ENCODE peak calls at places on chromosomes 2 and 18, in seven cellular contexts. N, O, H, S, D, U and F are unnamed samples. For H3K9me3 and H3K4me1, the result is how much of the 10 kb centered on the place peaks cover.

GRCh38 chr2:145744541-145745386 is 1224.8 kb upstream of the ZEB2 start:
- DNase-seq in O (no peak), S (no peak), H (no peak), D (peak), N (no peak), U (no peak), F (no peak)

GRCh38 chr2:172427256-172427989 is at the start of gene ITGA6:
- DNase-seq in S (peak), N (no peak), U (no peak), H (peak), O (peak), D (peak), F (peak)

GRCh38 chr2:26807788-26808460 is 22.1 kb downstream of the CENPA start:
- DNase-seq in S (peak), H (no peak), D (no peak), N (no peak), O (no peak), U (no peak), F (no peak)

GRCh38 chr18:7202119-7202680 is 28.7 kb upstream of the LRRC30 start:
- DNase-seq in D (no peak), H (no peak), N (no peak), U (no peak), S (peak), O (no peak), F (no peak)

GRCh38 chr2:204967199-204967995 is 422.1 kb downstream of the PARD3B start:
- DNase-seq in O (no peak), D (no peak), U (no peak), N (no peak), S (peak), H (no peak), F (no peak)

GRCh38 chr2:236536727-236537398 is 32.8 kb upstream of the ACKR3 start:
- DNase-seq in H (no peak), O (no peak), N (peak), S (no peak), U (no peak), D (no peak), F (no peak)

GRCh38 chr2:102041351-102041750 is 49.6 kb downstream of the IL1R2 start:
- DNase-seq in N (no peak), H (no peak), U (no peak), D (no peak), S (no peak), O (peak), F (no peak)

GRCh38 chr2:96815326-96816126 is 542 bp upstream of the CNNM3 start:
- DNase-seq in H (no peak), N (no peak), S (peak), O (peak), U (no peak), D (peak), F (no peak)

GRCh38 chr2:85926526-85926925 is 37.7 kb upstream of the ST3GAL5 start:
- DNase-seq in D (no peak), H (no peak), U (no peak), S (no peak), N (no peak), O (no peak), F (no peak)

GRCh38 chr2:238255636-238256035 is 15.8 kb upstream of the HES6 start:
- DNase-seq in O (no peak), H (no peak), S (no peak), D (no peak), U (no peak), N (no peak), F (no peak)

GRCh38 chr2:67240507-67240906 is 156.6 kb upstream of the ETAA1 start:
- DNase-seq in O (no peak), S (no peak), N (no peak), D (peak), H (no peak), U (no peak), F (no peak)

GRCh38 chr18:68428026-68428425 is 286.9 kb downstream of the TMX3 start:
- DNase-seq in U (no peak), D (no peak), O (no peak), S (no peak), H (no peak), N (no peak), F (no peak)

GRCh38 chr18:48100712-48101165 is 170.3 kb upstream of the SMAD2 start:
- DNase-seq in H (no peak), O (no peak), N (no peak), D (no peak), U (peak), S (peak), F (peak)

GRCh38 chr2:129092871-129093385 is 774.3 kb upstream of the HS6ST1 start:
- DNase-seq in O (no peak), H (no peak), S (no peak), N (no peak), U (no peak), D (no peak), F (no peak)

GRCh38 chr18:49017813-49018552 is 67.2 kb upstream of the SMAD7 start:
- DNase-seq in O (no peak), N (no peak), D (no peak), U (no peak), S (peak), H (no peak), F (no peak)

GRCh38 chr18:48672671-48673340 is 134.0 kb downstream of the CTIF start:
- DNase-seq in O (no peak), H (no peak), U (no peak), S (no peak), N (no peak), D (no peak), F (no peak)

GRCh38 chr18:5527603-5528002 is 16.2 kb downstream of the EPB41L3 start:
- DNase-seq in S (no peak), N (no peak), D (no peak), H (no peak), O (no peak), U (no peak), F (no peak)

GRCh38 chr2:189836644-189837043 is 52.4 kb downstream of the PMS1 start:
- DNase-seq in N (no peak), O (no peak), H (no peak), U (no peak), S (no peak), D (no peak), F (no peak)

GRCh38 chr18:59783138-59783537 is 85.9 kb upstream of the CCBE1 start:
- DNase-seq in O (peak), U (no peak), H (peak), S (peak), N (peak), D (peak), F (peak)

GRCh38 chr2:79892123-79892522 is 379.3 kb downstream of the CTNNA2 start:
- DNase-seq in O (no peak), S (no peak), H (no peak), U (no peak), N (no peak), D (no peak), F (no peak)

GRCh38 chr2:112623913-112624777 is 21.6 kb upstream of the SLC20A1 start:
- DNase-seq in O (no peak), D (peak), U (no peak), S (no peak), H (peak), N (no peak), F (no peak)

GRCh38 chr18:12855886-12856285 is 28.2 kb downstream of the PTPN2 start:
- DNase-seq in S (no peak), O (no peak), N (no peak), D (no peak), H (no peak), U (no peak), F (no peak)

GRCh38 chr2:23513881-23514793 is 129.2 kb downstream of the KLHL29 start:
- DNase-seq in O (no peak), H (no peak), S (no peak), U (no peak), N (no peak), D (no peak), F (no peak)

GRCh38 chr2:112140899-112141622 is 2.9 kb downstream of the FBLN7 start:
- DNase-seq in D (no peak), H (no peak), O (no peak), N (no peak), U (no peak), S (no peak), F (no peak)

GRCh38 chr2:102442967-102443828 is 20.2 kb downstream of the IL18RAP start:
- DNase-seq in S (no peak), U (no peak), H (peak), D (peak), N (no peak), O (peak), F (peak)

GRCh38 chr18:48274301-48274700 is 134.9 kb downstream of the ZBTB7C start:
- DNase-seq in S (no peak), O (no peak), H (no peak), U (no peak), D (no peak), N (no peak), F (no peak)

GRCh38 chr2:128834203-128834602 is 515.5 kb upstream of the HS6ST1 start:
- DNase-seq in S (no peak), H (no peak), D (no peak), U (no peak), O (no peak), N (no peak), F (no peak)

GRCh38 chr2:181165199-181165868 is 184.9 kb downstream of the UBE2E3 start:
- DNase-seq in N (no peak), D (no peak), O (no peak), U (no peak), H (no peak), S (no peak), F (no peak)

GRCh38 chr2:168348076-168348475 is 100.7 kb upstream of the STK39 start:
- DNase-seq in S (peak), O (peak), H (peak), N (no peak), D (peak), U (no peak), F (no peak)

GRCh38 chr2:227606476-227606875 is 7.8 kb downstream of the SCYGR2 start:
- DNase-seq in D (no peak), H (no peak), O (no peak), S (no peak), U (no peak), N (no peak), F (no peak)

GRCh38 chr2:105403785-105404698 is 5.2 kb upstream of the FHL2 start:
- DNase-seq in N (no peak), S (no peak), D (peak), U (no peak), H (peak), O (no peak), F (no peak)

DNA sequence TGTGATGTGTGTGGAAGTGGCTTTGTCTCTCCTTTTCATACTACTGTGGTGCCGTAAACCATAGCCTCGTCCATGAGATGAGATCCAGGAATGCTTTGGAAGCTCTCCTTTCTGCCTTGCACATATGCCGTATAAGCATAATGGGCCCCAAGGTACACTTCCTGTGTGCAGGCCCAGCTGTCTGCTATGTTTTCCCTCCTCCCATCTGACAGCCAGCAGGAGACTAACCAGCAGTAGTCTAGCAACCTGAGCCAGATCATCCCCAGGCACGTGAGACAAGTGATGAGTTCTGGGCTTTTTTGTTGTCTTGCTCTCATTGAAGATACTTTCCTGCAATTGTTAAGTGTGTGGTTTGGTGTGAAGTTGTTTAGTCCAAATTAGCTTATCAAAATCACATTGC is 555.5 kb upstream of the LRRTM4 start:
- DNase-seq in N (no peak), D (no peak), U (no peak), S (peak), H (no peak), O (no peak), F (no peak)
- TF ChIP-seq YY1 in N (no peak), D (no peak), U (no peak), S (no peak), H (no peak), O (no peak), F (no peak)

DNA sequence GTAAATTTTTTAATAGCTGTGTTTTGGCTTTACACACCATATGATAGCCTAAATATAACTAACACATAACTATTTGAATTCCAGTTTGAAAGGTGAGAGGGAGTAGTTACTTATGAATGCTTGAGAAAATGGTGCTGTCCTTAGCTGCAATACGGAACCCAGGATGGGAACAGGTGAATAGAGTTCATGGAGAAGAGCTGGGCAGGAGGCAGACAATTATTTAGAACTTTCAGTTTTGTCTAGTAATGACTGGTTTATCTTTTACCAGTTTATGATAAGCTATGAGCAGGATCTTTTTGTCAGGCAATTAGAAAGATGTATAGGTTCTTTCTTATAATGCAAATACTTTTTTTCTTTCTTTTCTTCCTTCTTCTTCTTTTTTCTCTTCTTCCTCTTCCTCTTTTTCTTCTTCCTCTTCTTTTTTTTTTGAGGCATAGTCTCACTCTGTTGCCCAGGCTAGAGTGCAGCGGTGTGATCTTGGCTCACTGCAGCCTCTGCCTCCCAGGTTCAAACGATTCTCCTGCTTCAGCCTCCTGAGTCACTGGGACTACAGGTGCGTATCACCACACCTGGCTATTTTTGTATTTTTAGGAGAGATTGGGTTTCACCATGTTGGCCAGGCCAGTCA is 25.9 kb downstream of the UBR3 start:
- DNase-seq in U (no peak), N (no peak), O (no peak), S (no peak), D (no peak), H (no peak), F (no peak)
- H3K9me3 ChIP-seq in U (under half), N (under half), O (under half), S (under half), D (under half), H (under half), F (under half)

GRCh38 chr2:42050350-42051167 is 2.7 kb downstream of the PKDCC start:
- DNase-seq in O (no peak), H (no peak), U (no peak), D (no peak), N (no peak), S (no peak), F (no peak)
- H3K4me1 ChIP-seq in O (half or more), H (under half), U (under half), D (under half), N (under half), S (half or more), F (under half)

DNA sequence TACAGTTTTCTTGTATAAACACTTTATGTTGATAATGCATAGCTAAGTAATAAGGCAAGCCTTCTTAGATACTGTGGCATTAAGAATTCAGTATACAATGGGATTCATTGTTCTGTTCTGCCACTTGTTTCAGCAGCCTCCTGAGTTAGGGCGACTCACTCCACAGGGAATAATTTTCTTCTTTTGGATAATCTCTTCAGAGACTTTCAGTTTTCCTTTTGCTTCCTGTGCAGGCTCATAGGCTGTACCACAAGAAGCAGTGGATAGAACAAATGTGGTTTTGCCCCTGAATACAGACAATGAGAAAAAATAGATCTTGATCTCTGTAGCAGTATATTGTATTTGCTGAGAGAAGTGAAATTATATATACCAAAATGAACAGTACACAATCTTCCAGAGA is 298.0 kb downstream of the ZNF407 start:
- DNase-seq in O (peak), U (no peak), N (no peak), D (no peak), S (no peak), H (peak), F (no peak)
- TF ChIP-seq YY1 in O (no peak), U (no peak), N (no peak), D (no peak), S (no peak), H (no peak), F (no peak)

GRCh38 chr18:71431689-71432088 is 1112.5 kb downstream of the CBLN2 start:
- DNase-seq in D (no peak), S (no peak), N (no peak), O (no peak), H (no peak), U (no peak), F (no peak)
- H3K9me3 ChIP-seq in D (under half), S (under half), N (under half), O (under half), H (under half), U (half or more), F (under half)

DNA sequence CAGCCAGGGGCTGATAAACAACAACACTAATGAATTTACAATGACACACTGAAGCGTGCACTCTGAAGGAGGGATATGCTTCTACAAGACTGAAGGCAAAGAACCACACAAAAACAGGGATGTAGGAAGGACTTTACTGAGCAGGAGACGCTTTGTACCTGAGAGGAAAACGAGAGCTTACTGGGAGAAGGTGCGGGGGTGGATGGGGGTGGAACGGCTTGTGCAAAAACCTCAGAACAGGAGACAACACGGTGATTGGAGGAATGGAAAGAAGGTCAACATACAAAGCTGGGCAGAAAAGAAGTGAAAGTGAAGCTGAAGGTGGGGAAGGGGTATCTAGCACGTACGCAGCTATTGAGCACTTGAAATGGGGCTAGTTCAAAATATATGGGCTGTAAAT is 93.1 kb downstream of the SLC8A1 start:
- DNase-seq in S (no peak), N (no peak), D (no peak), O (no peak), U (no peak), H (no peak), F (no peak)
- H3K4me1 ChIP-seq in S (under half), N (under half), D (under half), O (under half), U (under half), H (under half), F (under half)

GRCh38 chr2:164696634-164697033 is 75.4 kb upstream of the GRB14 start:
- DNase-seq in D (no peak), O (no peak), S (peak), U (no peak), N (no peak), H (no peak), F (no peak)

GRCh38 chr2:164694275-164694695 is 73.0 kb upstream of the GRB14 start:
- DNase-seq in D (no peak), U (no peak), O (peak), S (no peak), N (no peak), H (no peak), F (no peak)

GRCh38 chr2:164701565-164701964 is 80.3 kb upstream of the GRB14 start:
- DNase-seq in D (no peak), O (no peak), H (no peak), S (peak), U (no peak), N (no peak), F (no peak)

GRCh38 chr2:164700390-164700789 is 79.1 kb upstream of the GRB14 start:
- DNase-seq in D (no peak), H (no peak), U (no peak), O (no peak), S (no peak), N (no peak), F (no peak)

DNA sequence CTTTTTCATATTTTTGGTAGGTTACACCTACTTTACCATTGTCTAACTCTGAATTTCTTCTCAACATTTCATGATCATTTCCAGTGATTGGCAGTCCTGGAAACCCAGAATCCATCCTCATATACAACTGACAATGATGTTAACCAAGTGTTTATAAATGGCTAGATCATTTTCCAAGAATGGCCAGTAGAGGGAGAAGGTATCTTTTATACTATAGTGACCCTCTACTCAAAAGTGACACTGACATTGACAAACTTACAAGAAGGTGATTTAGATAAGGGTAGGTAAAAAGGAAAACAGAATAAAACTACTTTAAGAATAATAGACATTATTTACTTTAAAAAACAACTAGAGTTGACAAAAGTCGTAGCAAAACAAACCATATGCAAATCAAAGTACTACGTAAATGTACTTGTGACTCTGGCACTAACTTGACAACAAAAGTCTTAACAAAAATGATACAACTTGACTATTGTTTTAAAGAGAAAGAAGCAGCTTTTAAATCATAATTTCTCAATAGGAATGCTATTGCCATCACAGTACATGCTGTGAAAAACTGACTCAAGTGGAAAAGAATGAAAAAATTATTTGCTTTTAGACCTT is 76.5 kb upstream of the GRB14 start:
- DNase-seq in D (no peak), U (no peak), N (no peak), H (peak), O (peak), S (peak), F (no peak)
- TF ChIP-seq YY1 in D (no peak), U (no peak), N (no peak), H (no peak), O (no peak), S (no peak), F (no peak)